ENCODE peak calls at places on chromosomes 5 and 9, in nine cellular contexts. M is spleen, A is astrocyte, P is fibroblast of lung, L is neural progenitor cell, Z is hepatocyte, E is fibroblast of the aortic adventitia, O is cardiac fibroblast, R is tibial nerve. T is an unnamed sample.

GRCh38 chr9:105385372-105385985 is 62.4 kb upstream of the FSD1L start:
- DNase-seq in A (peak), L (no peak), E (peak), P (no peak), O (peak), Z (no peak), R (no peak), M (no peak), T (peak)

GRCh38 chr5:177496111-177497010 is 1.0 kb downstream of the PDLIM7 start:
- DNase-seq in E (peak), R (peak), O (peak), M (peak), Z (peak), L (peak), P (peak), A (peak), T (peak)

GRCh38 chr5:158739941-158740340 is 359.8 kb downstream of the EBF1 start:
- DNase-seq in Z (peak), E (peak), O (peak), P (peak), M (no peak), R (no peak), A (no peak), L (peak), T (peak)

GRCh38 chr9:81855538-81855937 is 72.7 kb upstream of the SPATA31D4 start:
- DNase-seq in E (peak), M (no peak), O (no peak), L (no peak), R (no peak), A (peak), P (peak), Z (no peak), T (peak)

GRCh38 chr5:137580030-137580429 is 80.9 kb upstream of the SPOCK1 start:
- DNase-seq in E (no peak), Z (no peak), O (no peak), L (peak), A (no peak), P (no peak), R (no peak), M (no peak), T (no peak)

GRCh38 chr9:128203024-128203841 is at the start of gene DNM1:
- DNase-seq in M (peak), P (peak), O (peak), E (peak), L (peak), R (no peak), A (no peak), Z (peak), T (peak)

GRCh38 chr9:37328561-37329227 is 93.8 kb upstream of the GRHPR start:
- DNase-seq in A (no peak), R (no peak), O (no peak), P (no peak), L (no peak), E (no peak), M (no peak), Z (no peak), T (no peak)

GRCh38 chr5:75051217-75051751 is 1.1 kb downstream of the GCNT4 start:
- DNase-seq in O (no peak), M (peak), P (no peak), Z (peak), L (no peak), E (no peak), A (no peak), R (no peak), T (no peak)

GRCh38 chr5:154406231-154406630 is 39.6 kb upstream of the SAP30L start:
- DNase-seq in P (no peak), M (no peak), E (no peak), R (no peak), A (peak), O (no peak), Z (peak), L (no peak), T (peak)

GRCh38 chr9:76905661-76905983 is 292 bp downstream of the PRUNE2 start:
- DNase-seq in P (no peak), R (no peak), Z (no peak), L (no peak), E (no peak), A (no peak), M (no peak), O (no peak), T (peak)

GRCh38 chr5:68268363-68269130 is 53.0 kb downstream of the PIK3R1 start:
- DNase-seq in R (no peak), O (no peak), P (no peak), L (no peak), E (no peak), A (no peak), M (no peak), Z (no peak), T (no peak)

GRCh38 chr5:134240421-134240962 is 14.6 kb upstream of the PPP2CA start:
- DNase-seq in O (peak), L (peak), R (no peak), M (no peak), E (peak), Z (peak), A (peak), P (peak), T (peak)

DNA sequence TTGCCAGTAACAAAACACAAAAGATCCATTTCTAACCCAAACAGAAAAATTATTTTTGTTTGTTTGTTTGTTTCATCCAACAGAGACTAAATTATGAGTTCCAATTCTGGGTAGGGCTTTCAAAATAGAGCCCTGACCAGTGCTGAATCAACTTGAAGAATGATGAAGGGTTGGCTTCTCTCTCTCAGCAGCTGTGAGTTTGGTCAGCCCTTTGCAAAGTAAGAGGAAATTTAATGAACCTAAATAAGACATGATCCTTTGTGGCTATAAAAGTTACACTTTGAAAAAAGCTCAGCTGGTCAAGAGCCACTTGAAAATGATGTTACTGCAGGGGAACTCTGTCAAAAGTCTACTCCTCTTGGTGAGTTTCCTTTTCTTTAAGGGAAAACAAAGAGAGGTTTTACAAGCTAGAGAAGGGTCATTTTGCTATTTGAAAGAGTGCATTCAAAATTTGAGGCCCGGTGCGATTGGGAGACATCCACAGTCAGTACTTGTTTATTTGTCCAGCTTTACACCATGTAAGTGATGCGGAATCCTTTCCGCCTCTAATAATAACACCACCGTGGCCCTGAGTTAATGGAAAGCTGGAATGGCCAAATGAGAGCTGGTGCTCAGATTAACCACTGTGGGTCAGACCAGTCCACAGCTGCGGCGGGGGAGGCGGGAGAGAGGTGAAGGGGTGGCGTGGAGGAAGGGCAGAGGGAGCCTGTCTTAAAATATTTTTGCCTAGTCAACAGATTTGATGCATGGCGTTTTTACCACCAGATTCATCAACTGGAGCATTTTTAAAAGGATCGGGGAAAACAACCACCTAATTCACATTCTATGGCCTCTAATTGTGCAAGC is 403.9 kb downstream of the TLE4 start:
- DNase-seq in E (no peak), A (no peak), R (no peak), M (no peak), L (peak), O (no peak), P (no peak), Z (no peak), T (no peak)
- TF ChIP-seq CTCF in E (no peak), A (no peak), R (no peak), M (no peak), L (peak), O (no peak), P (no peak), Z (no peak), T (no peak)

GRCh38 chr5:109328626-109329025 is 81.1 kb downstream of the PJA2 start:
- DNase-seq in Z (no peak), M (no peak), P (no peak), E (peak), O (peak), R (no peak), L (no peak), A (peak), T (peak)

GRCh38 chr5:109326864-109327263 is 82.9 kb downstream of the PJA2 start:
- DNase-seq in E (no peak), Z (no peak), M (no peak), O (no peak), R (no peak), L (no peak), P (no peak), A (no peak), T (no peak)

GRCh38 chr5:109325456-109325855 is 84.3 kb downstream of the PJA2 start:
- DNase-seq in R (no peak), Z (no peak), L (no peak), E (no peak), A (no peak), O (no peak), M (no peak), P (no peak), T (no peak)

GRCh38 chr5:109329296-109330252 is 80.2 kb downstream of the PJA2 start:
- DNase-seq in O (peak), Z (no peak), P (peak), A (peak), R (no peak), M (no peak), L (no peak), E (peak), T (peak)

GRCh38 chr5:109327572-109327971 is 82.2 kb downstream of the PJA2 start:
- DNase-seq in P (no peak), Z (no peak), A (no peak), L (peak), E (no peak), M (no peak), O (no peak), R (no peak), T (no peak)
- H3K4me3 ChIP-seq in P (no peak), Z (no peak), A (no peak), L (no peak), E (no peak), M (no peak), O (no peak), R (no peak), T (no peak)

DNA sequence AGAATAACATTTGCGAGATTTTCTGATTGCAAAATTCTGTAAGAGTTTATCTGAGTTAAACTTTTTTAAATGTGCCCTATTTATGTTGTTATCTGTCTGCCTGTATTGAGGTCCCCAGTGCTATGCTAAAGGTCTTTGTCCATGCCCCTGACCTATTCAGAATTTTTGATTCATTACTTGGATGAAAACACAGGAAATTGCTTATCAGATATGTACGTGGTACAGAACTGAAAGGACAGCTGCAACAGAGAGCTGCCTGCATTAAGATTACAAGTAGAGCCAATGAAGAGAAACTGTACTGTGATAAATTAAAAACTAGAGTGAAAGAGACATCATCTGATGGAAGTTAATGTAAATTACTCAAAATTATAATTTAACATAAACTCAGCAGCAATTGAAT is 408.8 kb downstream of the ADGRV1 start:
- DNase-seq in Z (no peak), A (no peak), R (no peak), P (no peak), M (no peak), L (no peak), O (peak), E (no peak), T (no peak)
- TF ChIP-seq CTCF in Z (no peak), A (no peak), R (no peak), P (no peak), M (no peak), L (no peak), O (no peak), E (no peak), T (no peak)

DNA sequence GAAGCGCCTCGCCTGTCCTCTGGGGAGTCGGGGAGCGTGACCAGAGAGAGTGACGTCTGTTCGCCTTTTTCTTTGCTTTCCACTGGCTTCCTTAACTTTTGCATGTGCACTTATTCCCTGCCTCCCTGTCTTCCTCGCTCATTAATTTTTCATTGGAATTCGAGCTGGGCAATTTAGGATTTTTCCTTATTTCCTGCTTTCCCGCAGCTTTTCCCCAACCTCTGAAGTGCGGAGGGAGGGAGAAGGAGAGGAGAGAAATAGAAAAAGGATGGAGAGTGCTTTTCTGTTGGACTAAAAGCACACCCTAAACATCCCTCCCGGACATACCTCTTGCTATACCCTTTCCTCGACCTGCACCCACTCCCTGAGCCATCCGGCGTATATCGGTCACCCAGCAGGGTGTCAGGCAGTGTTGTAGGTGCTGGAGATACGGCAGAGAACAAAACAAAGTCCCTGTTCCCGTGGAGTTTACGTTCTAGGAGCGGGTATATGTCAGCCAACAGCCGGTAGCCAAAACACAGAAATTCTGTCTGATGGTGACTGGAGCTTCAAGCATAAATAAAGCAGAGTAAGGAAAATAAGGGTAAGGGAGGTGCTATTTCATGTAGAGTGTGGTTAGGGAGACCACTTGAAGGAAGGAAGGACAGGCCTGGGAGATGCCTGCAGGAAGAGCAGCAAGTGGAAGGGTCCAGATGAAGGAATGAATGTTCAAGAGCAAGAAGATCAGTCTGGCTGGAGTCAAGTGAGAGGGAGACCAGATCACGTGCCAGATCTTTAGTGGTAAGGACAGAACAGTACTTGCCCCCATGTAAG is 612 bp upstream of the ZFR start:
- DNase-seq in M (no peak), L (peak), O (no peak), Z (no peak), P (no peak), A (no peak), E (no peak), R (no peak), T (no peak)
- H3K4me3 ChIP-seq in M (peak), L (peak), O (peak), Z (peak), P (peak), A (peak), E (peak), R (peak), T (peak)

DNA sequence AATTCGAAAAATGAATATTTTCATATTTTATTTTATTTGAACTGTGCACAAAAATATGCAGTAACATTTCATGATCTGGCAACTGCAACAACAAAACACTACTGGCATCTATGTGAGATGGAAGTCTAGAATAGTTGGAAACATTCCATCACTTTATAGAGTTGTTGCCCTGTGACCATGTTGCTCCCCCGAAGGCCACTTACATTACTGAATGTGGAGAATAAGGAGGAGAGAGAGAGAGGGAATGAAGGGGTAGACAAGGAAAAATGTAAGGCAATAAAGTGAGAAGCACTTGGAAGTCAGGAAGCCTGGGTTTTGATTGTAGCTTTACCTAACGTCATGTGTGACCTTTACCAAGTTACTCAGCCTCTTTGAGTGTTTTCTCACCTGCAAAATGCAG is 437.2 kb upstream of the EDIL3 start:
- DNase-seq in L (peak), Z (no peak), A (no peak), P (no peak), E (no peak), M (no peak), O (no peak), R (no peak), T (no peak)
- TF ChIP-seq CTCF in L (peak), Z (no peak), A (no peak), P (no peak), E (no peak), M (no peak), O (no peak), R (no peak), T (no peak)

GRCh38 chr9:130432796-130433167 is 12.0 kb upstream of the ASS1 start:
- DNase-seq in M (no peak), R (no peak), O (no peak), E (no peak), Z (no peak), A (no peak), L (peak), P (no peak), T (no peak)
- H3K4me3 ChIP-seq in M (peak), R (peak), O (no peak), E (no peak), Z (no peak), A (peak), L (peak), P (no peak), T (no peak)